ENCODE peak calls at places on chromosomes 6 and 20, in five cellular contexts. R is amniotic epithelial cell, H is activated T-cell treated with anti-CD3 and anti-CD28 coated beads for 1 hour, N is NCI-H2171, Z is RWPE2. K is an unnamed sample.

GRCh38 chr6:127102299-127102698 is 16.2 kb upstream of the RSPO3 start:
- DNase-seq in H (no peak), R (peak; percentile 96), N (no peak), Z (no peak), K (no peak)

GRCh38 chr20:14334306-14334930 is 3.0 kb downstream of the FLRT3 start:
- DNase-seq in Z (no peak), N (peak; percentile 8), R (peak; percentile 85), H (no peak), K (no peak)

GRCh38 chr20:6814945-6815344 is 47.5 kb downstream of the BMP2 start:
- DNase-seq in Z (no peak), N (no peak), R (no peak), H (no peak), K (no peak)

GRCh38 chr6:128259036-128259734 is 261.2 kb downstream of the PTPRK start:
- DNase-seq in H (no peak), N (no peak), R (no peak), Z (no peak), K (no peak)

GRCh38 chr6:70872469-70872868 is 84.4 kb downstream of the B3GAT2 start:
- DNase-seq in Z (no peak), R (no peak), H (no peak), N (no peak), K (no peak)

GRCh38 chr6:158481612-158482473 is 78.0 kb upstream of the TMEM181 start:
- DNase-seq in Z (peak; percentile 84), H (no peak), R (peak; percentile 71), N (no peak), K (no peak)

GRCh38 chr6:168678177-168678576 is 237.2 kb downstream of the SMOC2 start:
- DNase-seq in R (no peak), H (no peak), Z (no peak), N (no peak), K (no peak)

GRCh38 chr6:89928604-89929003 is 34.3 kb downstream of the GJA10 start:
- DNase-seq in N (no peak), H (no peak), R (peak; percentile 53), Z (no peak), K (no peak)

GRCh38 chr6:141488466-141488865 is 644.3 kb upstream of the GJE1 start:
- DNase-seq in N (no peak), R (peak; percentile 23), Z (no peak), H (no peak), K (no peak)

GRCh38 chr20:63015665-63016361 is 9.0 kb upstream of the BHLHE23 start:
- DNase-seq in H (no peak), N (no peak), R (no peak), Z (peak; percentile 84), K (no peak)

GRCh38 chr20:51184289-51184688 is 161.4 kb upstream of the KCNG1 start:
- DNase-seq in N (no peak), R (no peak), H (no peak), Z (peak; percentile 26), K (no peak)

GRCh38 chr6:142266060-142266459 is 35.7 kb upstream of the ADGRG6 start:
- DNase-seq in H (no peak), Z (no peak), R (no peak), N (no peak), K (no peak)

K was measured in activated effector memory CD4-positive, alpha-beta T cell treated with Interleukin-2 at 50 U/mL for 16 hours.